ENCODE peak calls at places on chromosome 12, in five cellular contexts. J, K, B, C and V are unnamed samples. For H3K36me3, the result is how much of the 10 kb centered on the place peaks cover.

GRCh38 chr12:51530208-51530607 is 60.8 kb upstream of the SCN8A start:
- DNase-seq in C (no peak), J (no peak), K (no peak), B (no peak), V (no peak)

GRCh38 chr12:11482955-11483354 is 87.6 kb upstream of the PRB2 start:
- DNase-seq in J (no peak), K (peak), C (no peak), B (peak), V (no peak)

GRCh38 chr12:4421590-4422031 is 24.0 kb downstream of the FGF6 start:
- DNase-seq in K (peak), B (peak), C (no peak), J (peak), V (peak)

GRCh38 chr12:5377997-5378596 is 53.8 kb upstream of the NTF3 start:
- DNase-seq in J (no peak), K (no peak), B (no peak), C (no peak), V (no peak)

GRCh38 chr12:105279460-105280056 is 43.6 kb upstream of the APPL2 start:
- DNase-seq in J (peak), K (no peak), C (peak), B (peak), V (peak)

GRCh38 chr12:24491968-24492367 is 456.9 kb downstream of the BCAT1 start:
- DNase-seq in K (no peak), J (no peak), B (no peak), C (no peak), V (no peak)

GRCh38 chr12:8078400-8078799 is 3.7 kb upstream of the NECAP1 start:
- DNase-seq in K (peak), B (peak), J (peak), C (no peak), V (peak)

GRCh38 chr12:81206425-81206824 is 128.5 kb downstream of the ACSS3 start:
- DNase-seq in B (no peak), K (no peak), C (no peak), J (no peak), V (no peak)

GRCh38 chr12:57640156-57641042 is 7.4 kb upstream of the B4GALNT1 start:
- DNase-seq in C (no peak), J (no peak), B (no peak), K (no peak), V (peak)

GRCh38 chr12:110501378-110501721 is 561 bp downstream of the VPS29 start:
- DNase-seq in C (peak), B (peak), J (peak), K (peak), V (no peak)

GRCh38 chr12:20376984-20377383 is 8.6 kb downstream of the PDE3A start:
- DNase-seq in J (no peak), K (peak), B (peak), C (no peak), V (no peak)

GRCh38 chr12:110794623-110795280 is 52.0 kb upstream of the CCDC63 start:
- DNase-seq in J (no peak), C (peak), B (no peak), K (no peak), V (no peak)

GRCh38 chr12:81953541-81953940 is 194.4 kb upstream of the PPFIA2 start:
- DNase-seq in J (no peak), C (no peak), B (peak), K (peak), V (no peak)

GRCh38 chr12:105705765-105706164 is 375.3 kb downstream of the C12orf75 start:
- DNase-seq in B (peak), K (peak), C (peak), J (peak), V (peak)

GRCh38 chr12:76611533-76611932 is 52.0 kb upstream of the OSBPL8 start:
- DNase-seq in J (no peak), B (peak), C (no peak), K (peak), V (no peak)

GRCh38 chr12:52270541-52271070 is 3.8 kb upstream of the KRT86 start:
- DNase-seq in J (no peak), B (no peak), C (no peak), K (no peak), V (peak)

GRCh38 chr12:63991036-63991547 is 146.6 kb downstream of the SRGAP1 start:
- DNase-seq in C (no peak), K (peak), J (no peak), B (no peak), V (no peak)

GRCh38 chr12:119870462-119870861 is 6.7 kb downstream of the CIT start:
- DNase-seq in C (no peak), K (peak), B (no peak), J (no peak), V (peak)

GRCh38 chr12:55636853-55637252 is at the start of gene OR10P1:
- DNase-seq in J (no peak), K (no peak), C (no peak), B (no peak), V (peak)

GRCh38 chr12:111887916-111888745 is 46.1 kb downstream of the MAPKAPK5 start:
- DNase-seq in B (no peak), K (no peak), C (no peak), J (no peak), V (no peak)

GRCh38 chr12:75058228-75058627 is 151.4 kb downstream of the KCNC2 start:
- DNase-seq in J (no peak), B (peak), C (no peak), K (no peak), V (no peak)

GRCh38 chr12:77772606-77773298 is 57.9 kb upstream of the NAV3 start:
- DNase-seq in B (no peak), C (no peak), K (no peak), J (no peak), V (no peak)

GRCh38 chr12:114245555-114245954 is 160.4 kb downstream of the TBX5 start:
- DNase-seq in C (no peak), J (no peak), B (no peak), K (no peak), V (peak)

GRCh38 chr12:116282371-116283286 is 5.1 kb upstream of the MED13L start:
- DNase-seq in J (no peak), C (no peak), B (no peak), K (no peak), V (no peak)
- H3K4me3 ChIP-seq in J (no peak), C (no peak), B (no peak), K (no peak), V (no peak)

DNA sequence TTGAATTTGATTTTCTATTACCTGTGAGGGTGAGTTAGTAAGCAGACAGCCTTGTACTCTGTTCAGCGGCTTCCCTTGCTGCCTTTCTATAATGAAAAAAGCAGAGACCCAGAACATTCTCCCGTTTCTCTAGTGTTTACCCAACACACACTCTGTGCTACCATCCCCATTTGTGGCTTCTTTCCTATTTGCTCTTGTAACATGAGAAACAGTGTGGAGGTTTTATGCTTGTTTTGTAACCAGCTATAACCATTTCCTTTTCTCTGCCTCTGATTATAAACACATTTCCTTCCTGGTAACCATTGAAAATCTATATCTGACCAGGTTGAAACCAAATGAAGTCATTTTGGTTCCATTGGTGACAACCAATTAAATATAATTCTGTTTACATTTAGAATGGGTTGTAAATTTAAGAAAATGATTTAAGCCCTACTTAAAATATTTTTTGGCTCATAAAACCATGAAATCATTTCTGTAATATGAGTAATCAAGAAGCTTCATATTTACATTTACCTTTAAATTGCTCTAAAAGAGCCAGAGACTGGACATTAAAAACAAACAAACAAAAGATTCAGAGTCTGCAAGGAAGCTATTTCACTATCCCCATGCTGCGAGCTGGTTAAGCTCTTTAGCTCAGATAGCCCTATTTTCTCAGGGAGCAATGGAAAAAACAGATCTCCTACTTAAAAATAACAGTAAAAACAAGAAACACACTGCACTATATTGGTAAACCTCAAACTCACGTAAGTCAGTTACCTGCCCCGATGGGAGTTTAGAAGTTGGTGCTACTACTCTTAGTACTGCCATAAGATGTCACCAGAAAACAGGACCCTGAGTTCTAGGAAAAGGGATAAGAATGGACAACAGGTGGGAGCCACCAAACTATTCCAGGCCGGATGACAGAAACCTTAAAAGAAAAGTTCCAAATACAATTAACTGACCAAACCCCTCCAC is 206.5 kb upstream of the EEA1 start:
- DNase-seq in C (no peak), B (peak), J (no peak), K (peak), V (no peak)
- TF ChIP-seq CTCF in C (no peak), B (no peak), J (no peak), K (no peak), V (no peak)

GRCh38 chr12:6978188-6978986 is 7.7 kb downstream of the EMG1 start:
- DNase-seq in J (no peak), C (no peak), B (peak), K (no peak), V (no peak)
- H3K36me3 ChIP-seq in J (half or more), C (half or more), B (under half), K (under half), V (half or more)

GRCh38 chr12:53379389-53380103 is 430 bp upstream of the SP1 start:
- DNase-seq in B (peak), J (peak), K (peak), C (peak), V (peak)

GRCh38 chr12:53380104-53380796 is at the start of gene SP1:
- DNase-seq in B (peak), C (peak), K (peak), J (peak), V (peak)

GRCh38 chr12:53380797-53381738 is 1.1 kb downstream of the SP1 start:
- DNase-seq in K (peak), J (peak), C (no peak), B (peak), V (peak)

GRCh38 chr12:53381739-53382630 is 2.0 kb downstream of the SP1 start:
- DNase-seq in C (peak), B (peak), J (peak), K (peak), V (peak)

GRCh38 chr12:53383258-53383657 is 3.3 kb downstream of the SP1 start:
- DNase-seq in J (no peak), C (no peak), B (no peak), K (no peak), V (no peak)
- H3K4me3 ChIP-seq in J (no peak), C (peak), B (no peak), K (peak), V (peak)

DNA sequence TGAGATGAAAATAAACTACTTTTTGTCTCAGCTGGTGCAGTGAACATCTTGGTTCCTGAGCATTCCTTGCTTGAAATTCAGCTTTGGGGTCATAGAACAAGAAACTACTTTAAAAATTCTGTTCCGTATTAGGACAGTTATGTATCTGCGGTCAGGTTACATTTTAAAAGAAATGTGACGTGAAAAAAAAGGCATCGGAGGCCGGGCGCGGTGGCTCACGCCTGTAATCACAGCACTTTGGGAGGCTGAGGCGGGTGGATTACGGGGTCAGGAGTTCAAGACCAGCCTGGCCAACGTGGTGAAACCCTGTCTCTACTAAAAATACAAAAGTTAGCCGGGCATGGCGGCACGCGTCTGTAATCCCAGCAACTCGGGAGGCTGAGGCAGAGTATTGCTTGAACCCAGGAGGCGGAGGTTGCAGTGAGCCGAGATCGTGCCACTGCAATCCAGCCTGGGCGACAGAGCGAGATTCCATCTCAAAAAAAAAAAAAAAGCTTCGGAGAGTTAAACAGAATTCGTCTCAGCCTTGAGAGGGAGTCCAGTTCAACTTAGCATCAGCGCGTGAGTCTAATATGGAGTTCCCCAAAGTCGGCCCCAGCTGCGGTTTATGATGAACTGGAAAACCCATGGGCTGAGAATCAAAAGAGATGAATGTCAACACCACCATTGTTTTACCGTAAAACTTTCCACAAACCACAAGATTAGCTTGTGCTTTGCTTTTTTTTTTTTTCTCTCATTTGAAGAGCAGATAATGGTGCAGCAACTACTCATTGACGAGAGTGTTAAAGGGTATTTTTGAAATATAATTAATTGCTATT is 2.1 kb upstream of the SLC2A13 start:
- DNase-seq in J (no peak), C (no peak), K (no peak), B (no peak), V (no peak)
- TF ChIP-seq CTCF in J (no peak), C (no peak), K (no peak), B (no peak), V (peak)

GRCh38 chr12:108819920-108820699 is 37.3 kb downstream of the SSH1 start:
- DNase-seq in B (no peak), C (no peak), K (no peak), J (no peak), V (no peak)

GRCh38 chr12:108815875-108816594 is 41.3 kb downstream of the SSH1 start:
- DNase-seq in B (peak), C (no peak), K (peak), J (no peak), V (no peak)

GRCh38 chr12:108816652-108817335 is 40.6 kb downstream of the SSH1 start:
- DNase-seq in J (no peak), K (no peak), B (no peak), C (no peak), V (no peak)

GRCh38 chr12:108815369-108815768 is 42.0 kb downstream of the SSH1 start:
- DNase-seq in K (no peak), C (no peak), B (no peak), J (no peak), V (no peak)

DNA sequence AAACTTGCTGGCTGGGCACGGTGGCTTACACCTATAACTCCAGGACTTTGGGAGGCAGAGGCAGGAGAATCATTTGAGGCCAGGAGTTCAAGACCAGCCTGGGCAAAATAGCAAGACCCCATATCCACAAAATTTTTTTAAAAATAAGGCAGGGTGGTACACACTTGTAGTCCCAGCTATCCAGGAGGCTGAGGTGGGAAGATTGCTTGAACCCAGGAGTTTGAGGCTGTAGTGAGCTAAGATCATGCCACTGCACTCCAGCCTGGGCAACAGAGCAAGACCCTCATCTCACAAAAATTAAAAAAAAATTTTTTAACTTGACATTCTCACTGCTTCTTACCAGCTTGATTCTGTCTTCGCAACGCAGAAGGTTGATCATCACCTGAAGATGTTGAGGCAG is 39.5 kb downstream of the SSH1 start:
- DNase-seq in K (no peak), B (no peak), J (no peak), C (no peak), V (no peak)
- H3K36me3 ChIP-seq in K (under half), B (under half), J (half or more), C (half or more), V (half or more)

DNA sequence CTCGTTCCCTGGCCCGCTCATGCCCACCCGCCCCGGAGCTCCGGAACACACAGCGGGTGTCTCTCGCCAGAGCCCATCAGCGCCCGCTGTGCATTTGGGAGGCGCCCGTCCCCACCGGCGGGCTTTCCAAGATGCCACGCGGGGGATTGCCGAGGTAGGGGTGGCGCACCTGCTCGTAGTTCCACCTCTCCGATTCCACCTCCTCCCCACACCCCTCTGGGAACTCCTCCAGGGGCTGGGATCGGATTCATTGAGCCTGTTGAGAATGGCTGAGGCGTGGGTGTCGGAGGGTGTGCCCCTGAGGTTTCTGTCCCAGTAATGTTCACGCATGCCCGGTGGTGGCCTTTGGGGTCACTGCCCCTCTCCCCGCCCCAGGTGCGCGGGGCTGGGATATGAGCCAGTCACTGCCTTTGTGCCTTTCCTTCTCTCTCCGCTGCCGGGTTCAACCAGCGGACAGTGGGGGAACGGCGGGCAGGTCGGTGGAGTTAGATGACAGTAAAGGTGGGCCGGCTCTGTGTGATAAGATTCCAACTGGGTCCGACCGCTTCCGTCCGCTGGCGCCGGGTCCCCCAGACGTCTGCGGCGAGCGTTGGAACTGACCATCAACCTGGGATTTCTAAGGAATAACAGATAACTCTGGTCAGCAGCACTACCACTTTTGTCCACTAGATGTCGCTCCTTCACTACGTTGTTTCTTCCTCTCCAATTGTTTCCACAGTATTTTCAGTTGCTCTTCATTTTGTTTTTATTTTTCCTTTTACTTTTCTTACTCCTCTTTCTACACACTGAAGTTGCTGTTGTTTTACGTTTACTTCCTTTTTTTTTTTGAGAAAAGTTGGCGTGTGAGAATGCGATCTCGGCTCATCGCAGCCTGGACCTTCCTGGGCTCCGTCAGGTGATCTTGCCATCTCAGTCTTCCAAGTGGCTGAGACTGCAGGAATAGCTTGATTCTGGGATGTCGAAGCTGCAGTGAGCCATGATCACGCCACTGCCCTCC is 178.1 kb upstream of the ALG10B start:
- DNase-seq in C (peak), B (peak), J (peak), K (peak), V (peak)
- H3K4me3 ChIP-seq in C (peak), B (peak), J (no peak), K (peak), V (no peak)